ENCODE peak calls at places on chromosomes 5 and 9, in four cellular contexts. One of them, this sample, is unnamed.

GRCh38 chr5:10351199-10351881 is 2.2 kb upstream of the MARCHF6 start:
- DNase-seq in GM12878: no peak
- DNase-seq in cardiac muscle cell: peak; percentile 87
- DNase-seq in stomach: no peak
- DNase-seq in this sample: no peak

GRCh38 chr9:136568288-136569081 is 22.6 kb upstream of the NOTCH1 start:
- DNase-seq in cardiac muscle cell: no peak
- DNase-seq in stomach: no peak
- DNase-seq in GM12878: no peak
- DNase-seq in this sample: no peak

GRCh38 chr9:13500034-13500433 is 220.5 kb upstream of the MPDZ start:
- DNase-seq in stomach: no peak
- DNase-seq in cardiac muscle cell: no peak
- DNase-seq in GM12878: no peak
- DNase-seq in this sample: no peak

GRCh38 chr5:353599-354580 is 32.4 kb downstream of the AHRR start:
- DNase-seq in GM12878: no peak
- DNase-seq in cardiac muscle cell: no peak
- DNase-seq in stomach: no peak
- DNase-seq in this sample: no peak

GRCh38 chr5:172637122-172637580 is 3.9 kb upstream of the NEURL1B start:
- DNase-seq in GM12878: no peak
- DNase-seq in stomach: no peak
- DNase-seq in cardiac muscle cell: no peak
- DNase-seq in this sample: no peak

GRCh38 chr9:134564431-134565170 is 77.0 kb upstream of the COL5A1 start:
- DNase-seq in stomach: peak; percentile 5
- DNase-seq in cardiac muscle cell: peak; percentile 38
- DNase-seq in GM12878: no peak
- DNase-seq in this sample: no peak

GRCh38 chr9:92404437-92404836 is at the start of gene OGN:
- DNase-seq in cardiac muscle cell: peak; percentile 53
- DNase-seq in GM12878: no peak
- DNase-seq in stomach: no peak
- DNase-seq in this sample: no peak

GRCh38 chr5:35436441-35437057 is 181.1 kb upstream of the SPEF2 start:
- DNase-seq in cardiac muscle cell: peak; percentile 53
- DNase-seq in stomach: no peak
- DNase-seq in GM12878: no peak
- DNase-seq in this sample: no peak

GRCh38 chr5:132492386-132492785 is 1.8 kb upstream of the IRF1 start:
- DNase-seq in stomach: no peak
- DNase-seq in GM12878: no peak
- DNase-seq in cardiac muscle cell: no peak
- DNase-seq in this sample: no peak

GRCh38 chr5:2460098-2460497 is 291.4 kb downstream of the IRX2 start:
- DNase-seq in GM12878: no peak
- DNase-seq in stomach: no peak
- DNase-seq in cardiac muscle cell: no peak
- DNase-seq in this sample: no peak

GRCh38 chr9:89293014-89293413 is 18.0 kb upstream of the CKS2 start:
- DNase-seq in GM12878: no peak
- DNase-seq in cardiac muscle cell: no peak
- DNase-seq in stomach: no peak
- DNase-seq in this sample: no peak

GRCh38 chr9:7570107-7570720 is 229.4 kb downstream of the DMAC1 start:
- DNase-seq in cardiac muscle cell: peak; percentile 60
- DNase-seq in stomach: peak; percentile 57
- DNase-seq in GM12878: peak; percentile 30
- DNase-seq in this sample: peak; percentile 74

GRCh38 chr5:108727154-108727638 is 20.5 kb upstream of the FER start:
- DNase-seq in GM12878: no peak
- DNase-seq in cardiac muscle cell: peak; percentile 36
- DNase-seq in stomach: no peak
- DNase-seq in this sample: no peak

GRCh38 chr9:94908583-94909249 is 182.2 kb downstream of the AOPEP start:
- DNase-seq in cardiac muscle cell: no peak
- DNase-seq in GM12878: no peak
- DNase-seq in stomach: peak; percentile 71
- DNase-seq in this sample: no peak

GRCh38 chr5:60521379-60522298 is 178.3 kb downstream of the DEPDC1B start:
- DNase-seq in stomach: no peak
- DNase-seq in cardiac muscle cell: no peak
- DNase-seq in GM12878: peak; percentile 56
- DNase-seq in this sample: no peak

GRCh38 chr9:77898864-77899263 is 132.7 kb downstream of the GNAQ start:
- DNase-seq in stomach: no peak
- DNase-seq in GM12878: no peak
- DNase-seq in cardiac muscle cell: no peak
- DNase-seq in this sample: no peak

GRCh38 chr5:9888517-9888916 is 258.4 kb upstream of the TAS2R1 start:
- DNase-seq in GM12878: no peak
- DNase-seq in cardiac muscle cell: peak; percentile 77
- DNase-seq in stomach: no peak
- DNase-seq in this sample: no peak

GRCh38 chr9:98361645-98362044 is 106.2 kb upstream of the TBC1D2 start:
- DNase-seq in GM12878: no peak
- DNase-seq in stomach: no peak
- DNase-seq in cardiac muscle cell: no peak
- DNase-seq in this sample: no peak

GRCh38 chr9:128136816-128137793 is 9.6 kb upstream of the PTGES2 start:
- DNase-seq in stomach: no peak
- DNase-seq in cardiac muscle cell: peak; percentile 23
- DNase-seq in GM12878: no peak
- DNase-seq in this sample: no peak

GRCh38 chr5:133247881-133248642 is 196.2 kb downstream of the HSPA4 start:
- DNase-seq in cardiac muscle cell: peak; percentile 71
- DNase-seq in GM12878: no peak
- DNase-seq in stomach: no peak
- DNase-seq in this sample: no peak

GRCh38 chr9:96856363-96857286 is 2.3 kb upstream of the ZNF782 start:
- DNase-seq in cardiac muscle cell: peak; percentile 81
- DNase-seq in stomach: peak; percentile 69
- DNase-seq in GM12878: peak; percentile 34
- DNase-seq in this sample: peak; percentile 71

GRCh38 chr9:89497978-89498844 is at the start of gene SEMA4D:
- DNase-seq in cardiac muscle cell: peak; percentile 66
- DNase-seq in stomach: peak; percentile 84
- DNase-seq in GM12878: no peak
- DNase-seq in this sample: no peak

GRCh38 chr5:13987843-13988464 is 43.5 kb upstream of the DNAH5 start:
- DNase-seq in GM12878: no peak
- DNase-seq in stomach: peak; percentile 45
- DNase-seq in cardiac muscle cell: peak; percentile 72
- DNase-seq in this sample: no peak

GRCh38 chr9:103837940-103838339 is 256.2 kb upstream of the SMC2 start:
- DNase-seq in cardiac muscle cell: no peak
- DNase-seq in stomach: no peak
- DNase-seq in GM12878: no peak
- DNase-seq in this sample: no peak

GRCh38 chr5:81505672-81506071 is 111.7 kb upstream of the ACOT12 start:
- DNase-seq in stomach: no peak
- DNase-seq in cardiac muscle cell: no peak
- DNase-seq in GM12878: no peak
- DNase-seq in this sample: no peak
- H3K27ac ChIP-seq in stomach: peak overlapping the region; percentile 61
- H3K27ac ChIP-seq in cardiac muscle cell: no peak overlapping the region
- H3K27ac ChIP-seq in GM12878: no peak overlapping the region
- H3K27ac ChIP-seq in this sample: no peak overlapping the region

GRCh38 chr5:71782771-71783770 is 64.0 kb downstream of the CARTPT start:
- DNase-seq in GM12878: peak; percentile 60
- DNase-seq in stomach: peak; percentile 69
- DNase-seq in cardiac muscle cell: peak; percentile 85
- DNase-seq in this sample: no peak
- H3K27ac ChIP-seq in GM12878: no peak overlapping the region
- H3K27ac ChIP-seq in stomach: peak overlapping the region; percentile 47
- H3K27ac ChIP-seq in cardiac muscle cell: no peak overlapping the region
- H3K27ac ChIP-seq in this sample: no peak overlapping the region

GRCh38 chr5:59119480-59119879 is 536.6 kb downstream of the RAB3C start:
- DNase-seq in GM12878: no peak
- DNase-seq in stomach: no peak
- DNase-seq in cardiac muscle cell: no peak
- DNase-seq in this sample: no peak

GRCh38 chr5:59126665-59127354 is 543.9 kb downstream of the RAB3C start:
- DNase-seq in stomach: no peak
- DNase-seq in GM12878: no peak
- DNase-seq in cardiac muscle cell: peak; percentile 58
- DNase-seq in this sample: no peak

GRCh38 chr5:59124983-59125960 is 542.4 kb downstream of the RAB3C start:
- DNase-seq in stomach: no peak
- DNase-seq in GM12878: no peak
- DNase-seq in cardiac muscle cell: peak; percentile 46
- DNase-seq in this sample: no peak

GRCh38 chr5:59125961-59126360 is 543.1 kb downstream of the RAB3C start:
- DNase-seq in stomach: no peak
- DNase-seq in GM12878: no peak
- DNase-seq in cardiac muscle cell: peak; percentile 17
- DNase-seq in this sample: no peak

DNA sequence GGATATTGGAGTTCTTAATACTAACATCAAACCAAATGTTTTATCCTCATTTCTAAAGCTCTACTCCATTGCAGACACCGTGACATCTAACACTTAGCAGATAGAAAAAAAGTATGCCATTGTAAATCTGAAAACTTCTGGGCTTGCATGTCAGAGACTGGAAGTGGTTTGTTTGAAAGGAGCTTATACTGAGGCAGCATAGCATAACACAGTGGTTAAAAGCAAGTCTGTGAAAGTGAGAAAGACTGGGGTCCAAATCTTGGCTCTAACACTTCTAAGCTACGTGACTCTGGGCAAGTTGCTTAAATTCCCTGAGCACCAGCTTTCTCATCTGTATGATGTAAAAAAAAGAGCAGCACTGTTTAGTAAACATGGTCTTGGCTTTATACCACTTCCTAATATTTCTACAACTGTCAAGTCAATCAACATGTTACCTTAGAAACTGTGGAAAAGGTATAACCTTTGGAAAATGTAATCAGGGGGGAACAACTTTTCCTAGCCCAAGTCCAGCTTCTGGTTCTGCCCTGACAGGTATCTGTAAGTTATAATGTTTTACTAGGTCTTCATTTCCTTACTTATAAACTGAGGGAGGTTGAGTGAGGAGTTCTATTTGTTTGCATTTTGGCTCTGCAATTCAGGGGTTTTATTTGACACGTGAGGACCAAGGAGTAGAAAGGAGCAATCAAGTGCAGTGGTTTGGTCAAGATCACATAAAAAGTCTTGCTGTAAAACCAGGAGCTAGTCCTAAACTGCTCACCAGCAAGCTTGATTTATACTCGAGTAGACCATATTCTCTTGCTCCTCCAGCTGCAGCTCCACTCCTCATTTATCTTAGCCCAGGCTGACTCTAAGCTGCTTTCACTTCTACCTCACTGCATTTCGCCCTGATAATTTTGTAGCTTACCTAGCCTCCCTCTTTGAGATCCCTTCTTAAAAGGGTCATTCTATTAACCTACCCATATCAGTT is 541.0 kb downstream of the RAB3C start:
- DNase-seq in stomach: no peak
- DNase-seq in cardiac muscle cell: no peak
- DNase-seq in GM12878: peak; percentile 52
- DNase-seq in this sample: peak; percentile 74
- H3K27ac ChIP-seq in stomach: peak overlapping the region; percentile 89
- H3K27ac ChIP-seq in cardiac muscle cell: peak overlapping the region; percentile 84
- H3K27ac ChIP-seq in GM12878: peak overlapping the region; percentile 4
- H3K27ac ChIP-seq in this sample: peak overlapping the region; percentile 84

DNA sequence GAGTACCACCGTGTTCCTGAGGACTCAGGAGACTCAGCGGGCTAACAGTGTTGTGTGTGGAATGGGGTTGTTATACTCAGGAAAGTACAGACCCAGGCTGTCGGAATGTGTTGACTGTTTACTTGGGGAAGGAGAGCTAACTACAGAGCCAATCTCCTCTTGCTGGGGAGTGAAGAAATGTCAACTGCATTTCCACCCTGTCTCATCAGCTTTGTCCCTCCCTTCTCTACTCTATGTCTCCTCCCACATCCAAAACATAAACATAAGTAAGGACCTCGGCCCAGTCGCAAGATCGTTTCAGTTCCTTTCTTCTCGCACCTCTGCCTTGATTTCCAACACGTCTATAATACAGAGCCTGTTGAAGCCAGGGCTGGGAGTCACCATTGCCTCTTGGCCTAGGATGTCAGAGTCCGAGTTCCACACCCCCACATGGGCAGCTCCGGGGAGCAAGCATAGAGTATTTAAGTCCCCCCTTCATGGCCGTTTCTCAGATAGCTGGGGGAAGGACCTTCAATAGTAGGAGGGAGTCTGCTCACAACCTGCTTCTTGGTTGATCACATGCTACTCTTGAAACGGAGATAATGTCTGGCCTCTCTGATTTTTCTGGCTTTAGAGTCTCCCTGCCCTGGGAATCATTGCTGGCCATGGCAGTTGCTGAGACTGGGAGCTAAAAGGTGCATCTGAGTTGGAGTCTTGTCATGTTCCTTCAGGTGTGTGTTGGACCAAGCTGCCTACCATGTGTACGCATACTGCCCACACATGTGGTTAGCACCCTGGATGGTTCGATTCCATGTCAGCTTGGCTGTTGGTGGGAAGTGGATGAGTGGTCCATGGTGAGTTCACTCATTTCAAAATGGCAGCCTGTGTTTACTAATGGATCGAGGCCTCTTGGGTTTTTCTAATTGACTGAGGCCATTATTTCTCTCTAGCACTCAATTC is 147.3 kb downstream of the MTX3 start:
- DNase-seq in cardiac muscle cell: no peak
- DNase-seq in GM12878: no peak
- DNase-seq in stomach: no peak
- DNase-seq in this sample: no peak
- H3K27ac ChIP-seq in cardiac muscle cell: no peak overlapping the region
- H3K27ac ChIP-seq in GM12878: no peak overlapping the region
- H3K27ac ChIP-seq in stomach: no peak overlapping the region
- H3K27ac ChIP-seq in this sample: no peak overlapping the region

DNA sequence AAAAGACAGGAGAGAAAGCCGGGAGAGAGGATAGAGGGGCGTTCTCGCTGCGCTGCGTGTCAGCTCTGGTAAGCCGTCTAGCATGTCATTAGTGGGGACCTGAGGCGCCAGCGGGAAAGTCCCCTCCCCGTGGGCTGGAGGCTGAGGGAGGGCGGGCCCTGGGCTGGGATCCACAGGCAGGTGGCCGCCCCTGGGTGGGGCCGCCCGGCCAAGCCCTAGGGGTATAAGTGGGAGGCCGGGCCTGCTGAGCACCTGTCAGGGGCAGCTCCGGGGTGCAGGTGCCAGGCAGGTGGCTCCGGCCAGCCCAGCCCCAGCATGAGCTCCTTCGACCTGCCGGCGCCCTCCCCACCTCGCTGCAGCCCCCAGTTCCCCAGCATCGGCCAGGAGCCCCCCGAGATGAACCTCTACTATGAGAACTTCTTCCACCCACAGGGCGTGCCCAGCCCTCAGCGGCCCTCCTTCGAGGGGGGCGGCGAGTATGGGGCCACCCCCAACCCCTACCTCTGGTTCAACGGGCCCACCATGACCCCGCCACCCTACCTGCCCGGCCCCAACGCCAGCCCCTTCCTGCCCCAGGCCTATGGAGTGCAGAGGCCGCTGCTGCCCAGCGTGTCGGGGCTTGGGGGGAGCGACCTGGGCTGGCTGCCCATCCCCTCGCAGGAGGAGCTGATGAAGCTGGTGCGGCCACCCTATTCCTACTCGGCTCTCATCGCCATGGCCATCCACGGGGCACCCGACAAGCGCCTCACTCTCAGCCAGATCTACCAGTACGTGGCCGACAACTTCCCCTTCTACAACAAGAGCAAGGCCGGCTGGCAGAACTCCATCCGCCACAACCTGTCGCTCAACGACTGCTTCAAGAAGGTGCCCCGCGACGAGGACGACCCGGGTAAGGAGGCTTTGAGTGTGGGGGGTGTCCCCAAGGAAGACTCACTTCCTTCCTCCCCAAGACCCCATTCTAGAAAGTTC is at the start of gene FOXI1:
- DNase-seq in GM12878: no peak
- DNase-seq in cardiac muscle cell: no peak
- DNase-seq in stomach: no peak
- DNase-seq in this sample: no peak
- H3K27ac ChIP-seq in GM12878: no peak within 1 kb of the TSS
- H3K27ac ChIP-seq in cardiac muscle cell: no peak within 1 kb of the TSS
- H3K27ac ChIP-seq in stomach: no peak within 1 kb of the TSS
- H3K27ac ChIP-seq in this sample: no peak within 1 kb of the TSS